ENCODE peak calls at places on chromosomes 13 and 19, in ten cellular contexts. Z is endodermal cell, U is MCF 10A, F is lower lobe of right lung, O is upper lobe of right lung, T is AG09309, H is tibial artery, X is AG04450, Q is AG09319, I is neural progenitor cell. G is an unnamed sample.

GRCh38 chr13:106352850-106353249 is 182.6 kb downstream of the EFNB2 start:
- DNase-seq in Z (no peak), U (no peak), F (no peak), O (no peak), T (no peak), H (no peak), X (no peak), Q (no peak), I (no peak), G (no peak)

GRCh38 chr19:6730941-6731670 is 6.3 kb downstream of the GPR108 start:
- DNase-seq in Z (no peak), U (no peak), F (no peak), O (no peak), T (no peak), H (no peak), X (no peak), Q (no peak), I (no peak), G (no peak)

GRCh38 chr13:32893176-32893575 is 123.0 kb upstream of the KL start:
- DNase-seq in Z (no peak), U (no peak), F (no peak), O (no peak), T (no peak), H (no peak), X (no peak), Q (no peak), I (no peak), G (no peak)

GRCh38 chr13:103883152-103883551 is 816.9 kb upstream of the SLC10A2 start:
- DNase-seq in Z (peak), U (peak), F (peak), O (peak), T (peak), H (peak), X (peak), Q (peak), I (peak), G (peak)

GRCh38 chr13:50531917-50532899 is 311.3 kb downstream of the DLEU7 start:
- DNase-seq in Z (no peak), U (peak), F (no peak), O (no peak), T (no peak), H (no peak), X (no peak), Q (no peak), I (no peak), G (no peak)

GRCh38 chr13:99610702-99611289 is 109.5 kb downstream of the TM9SF2 start:
- DNase-seq in Z (no peak), U (no peak), F (no peak), O (no peak), T (no peak), H (no peak), X (no peak), Q (no peak), I (no peak), G (no peak)

GRCh38 chr13:113941571-113942191 is 32.2 kb downstream of the C13orf46 start:
- DNase-seq in Z (no peak), U (peak), F (no peak), O (no peak), T (no peak), H (peak), X (no peak), Q (no peak), I (no peak), G (no peak)

GRCh38 chr19:46350758-46351159 is 3.9 kb downstream of the PPP5C start:
- DNase-seq in Z (no peak), U (no peak), F (no peak), O (peak), T (no peak), H (no peak), X (no peak), Q (no peak), I (no peak), G (no peak)

GRCh38 chr19:14158276-14159023 is 22.1 kb upstream of the ASF1B start:
- DNase-seq in Z (no peak), U (no peak), F (no peak), O (no peak), T (no peak), H (no peak), X (no peak), Q (no peak), I (no peak), G (no peak)

GRCh38 chr13:62906896-62907295 is 1491.2 kb upstream of the PCDH20 start:
- DNase-seq in Z (no peak), U (no peak), F (no peak), O (no peak), T (no peak), H (no peak), X (no peak), Q (no peak), I (no peak), G (no peak)

GRCh38 chr13:23709521-23709920 is 139.3 kb downstream of the TNFRSF19 start:
- DNase-seq in Z (no peak), U (no peak), F (no peak), O (no peak), T (no peak), H (no peak), X (no peak), Q (no peak), I (no peak), G (no peak)

GRCh38 chr13:104098421-104098820 is 1032.2 kb upstream of the SLC10A2 start:
- DNase-seq in Z (no peak), U (peak), F (no peak), O (no peak), T (no peak), H (no peak), X (no peak), Q (no peak), I (no peak), G (no peak)

GRCh38 chr19:55179570-55180484 is at the start of gene SYT5:
- DNase-seq in Z (peak), U (peak), F (no peak), O (no peak), T (no peak), H (no peak), X (no peak), Q (no peak), I (peak), G (no peak)

DNA sequence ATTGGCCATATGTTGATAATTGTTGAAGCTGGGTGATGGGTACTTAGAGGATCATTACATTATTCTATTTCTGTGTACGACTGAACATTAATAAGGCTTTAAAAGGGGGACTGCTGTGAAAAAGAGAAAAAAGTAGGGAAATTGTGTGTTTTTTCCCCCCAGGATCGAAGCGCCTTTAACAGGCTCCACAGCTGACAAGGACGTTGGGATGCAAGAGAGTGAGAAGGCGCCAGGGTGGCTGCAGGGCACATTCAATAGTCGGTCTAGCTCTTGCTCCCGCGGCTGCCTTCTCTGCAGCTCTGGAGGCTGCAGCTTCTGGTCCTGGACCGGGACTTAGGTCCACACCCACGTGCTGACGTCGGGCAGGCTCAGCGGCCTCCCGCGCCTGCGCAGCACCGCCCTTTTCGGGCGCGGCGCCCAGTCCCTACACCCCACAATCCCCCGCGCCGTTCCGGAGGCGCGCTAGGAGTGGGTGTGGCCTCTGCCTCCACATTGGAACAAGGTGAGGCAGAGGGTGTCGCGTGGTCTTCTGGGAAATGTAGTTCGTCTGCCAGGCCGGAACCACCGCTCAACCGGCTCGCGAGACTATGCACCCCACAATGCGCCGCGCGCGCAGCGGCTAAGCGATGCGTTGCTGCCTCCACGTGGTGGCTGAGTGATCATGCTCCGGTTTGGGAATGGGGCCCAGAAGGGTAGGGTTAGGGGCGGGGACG is 4.9 kb upstream of the LRFN3 start:
- DNase-seq in Z (peak), U (peak), F (peak), O (peak), T (peak), H (peak), X (peak), Q (peak), I (peak), G (peak)
- TF ChIP-seq CTCF in Z (peak), U (peak), F (peak), O (peak), T (peak), H (peak), X (peak), Q (peak), I (peak), G (peak)

GRCh38 chr19:38400361-38400760 is 2.5 kb upstream of the FAM98C start:
- DNase-seq in Z (no peak), U (no peak), F (no peak), O (no peak), T (no peak), H (no peak), X (no peak), Q (no peak), I (no peak), G (no peak)
- TF ChIP-seq CTCF in Z (no peak), U (no peak), F (no peak), O (no peak), T (no peak), H (no peak), X (no peak), Q (no peak), I (no peak), G (no peak)

GRCh38 chr13:108086678-108087077 is 128.7 kb downstream of the LIG4 start:
- DNase-seq in Z (peak), U (peak), F (no peak), O (no peak), T (peak), H (no peak), X (peak), Q (no peak), I (peak), G (no peak)
- TF ChIP-seq CTCF in Z (peak), U (peak), F (no peak), O (no peak), T (peak), H (no peak), X (peak), Q (peak), I (peak), G (peak)

DNA sequence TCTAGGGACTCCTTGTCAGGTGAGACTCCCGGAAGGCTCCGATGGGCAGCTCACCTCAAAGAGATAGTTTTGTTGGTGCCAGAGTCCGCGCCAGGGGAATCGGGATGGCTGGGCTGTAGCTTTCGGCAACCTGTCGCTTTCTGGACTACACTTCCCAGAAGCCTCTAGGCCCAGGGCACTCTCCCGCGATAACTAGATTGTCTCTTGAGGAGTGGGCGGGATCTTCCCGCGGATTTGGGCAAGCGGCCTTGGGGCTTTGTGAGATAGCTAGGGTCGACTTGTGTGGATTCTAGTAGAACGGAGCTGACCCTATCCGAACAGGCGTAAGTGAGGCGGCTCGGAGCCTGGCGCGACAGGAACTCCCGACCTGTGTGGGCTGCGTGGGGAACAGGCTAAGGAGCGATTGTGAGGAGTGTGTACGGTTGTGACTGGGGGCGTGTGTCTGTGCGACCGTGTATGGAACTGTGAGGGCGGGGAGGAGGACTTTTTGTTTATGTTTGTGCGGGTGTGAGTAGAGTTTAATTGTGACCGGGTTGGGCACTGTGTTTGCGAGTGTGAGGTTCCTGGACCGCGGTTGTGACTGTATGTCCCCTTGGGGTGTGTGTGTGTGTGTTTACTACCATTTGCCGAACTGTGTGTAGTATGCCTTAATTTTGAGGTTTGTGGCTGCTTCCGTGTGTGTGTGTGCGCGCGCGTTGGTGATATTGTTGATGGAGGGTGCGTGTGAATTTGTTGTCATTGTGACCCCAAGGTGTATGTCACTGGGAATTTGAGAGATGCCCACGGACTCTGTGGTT is at the start of gene ZNF345:
- DNase-seq in Z (peak), U (peak), F (peak), O (peak), T (peak), H (peak), X (peak), Q (peak), I (peak), G (peak)
- TF ChIP-seq CTCF in Z (no peak), U (no peak), F (no peak), O (no peak), T (no peak), H (no peak), X (no peak), Q (no peak), I (no peak), G (no peak)

GRCh38 chr19:39533003-39533512 is 406 bp upstream of the EID2B start:
- DNase-seq in Z (no peak), U (no peak), F (no peak), O (no peak), T (no peak), H (no peak), X (no peak), Q (no peak), I (no peak), G (no peak)
- TF ChIP-seq CTCF in Z (no peak), U (no peak), F (peak), O (peak), T (no peak), H (no peak), X (no peak), Q (no peak), I (no peak), G (no peak)

GRCh38 chr19:22030680-22031079 is 19.9 kb upstream of the ZNF208 start:
- DNase-seq in Z (no peak), U (no peak), F (no peak), O (no peak), T (no peak), H (no peak), X (no peak), Q (no peak), I (no peak), G (no peak)
- TF ChIP-seq CTCF in Z (no peak), U (no peak), F (no peak), O (no peak), T (no peak), H (no peak), X (no peak), Q (no peak), I (no peak), G (no peak)

GRCh38 chr19:17605761-17606745 is 50.6 kb downstream of the COLGALT1 start:
- DNase-seq in Z (peak), U (peak), F (peak), O (peak), T (no peak), H (peak), X (no peak), Q (peak), I (peak), G (peak)
- TF ChIP-seq CTCF in Z (peak), U (peak), F (peak), O (peak), T (peak), H (peak), X (peak), Q (peak), I (peak), G (peak)

GRCh38 chr13:31282741-31283455 is 83.1 kb downstream of the B3GLCT start:
- DNase-seq in Z (no peak), U (peak), F (no peak), O (no peak), T (no peak), H (no peak), X (no peak), Q (no peak), I (no peak), G (no peak)
- TF ChIP-seq CTCF in Z (no peak), U (no peak), F (no peak), O (no peak), T (no peak), H (no peak), X (no peak), Q (no peak), I (no peak), G (no peak)

GRCh38 chr19:53868892-53869804 is 1.5 kb downstream of the MYADM start:
- DNase-seq in Z (peak), U (peak), F (peak), O (peak), T (no peak), H (peak), X (peak), Q (peak), I (peak), G (peak)
- TF ChIP-seq CTCF in Z (peak), U (no peak), F (no peak), O (peak), T (peak), H (peak), X (peak), Q (no peak), I (peak), G (peak)

G was measured in osteocyte.